ENCODE peak calls at places on chromosomes 6 and 20, in eight cellular contexts. K is GM20000; I is T1000; Z is stimulated activated CD4-positive, alpha-beta T cell treated with anti-CD3 and anti-CD28 coated beads, Interleukin-2, amount 100 ng/mL, for 48 hours; O is NCI-H226; X is OCI-LY7; P is Daoy; A is LoVo. Q is an unnamed sample.

GRCh38 chr6:160299559-160299958 is 40.9 kb upstream of the SLC22A2 start:
- DNase-seq in K (no peak), I (no peak), Z (no peak), O (no peak), X (no peak), P (no peak), A (no peak), Q (no peak)

GRCh38 chr6:150267686-150268561 is 100.9 kb upstream of the IYD start:
- DNase-seq in K (no peak), I (no peak), Z (no peak), O (peak; percentile 87), X (no peak), P (peak; percentile 88), A (no peak), Q (no peak)

GRCh38 chr6:5787054-5787720 is 219.5 kb downstream of the NRN1 start:
- DNase-seq in K (no peak), I (no peak), Z (no peak), O (no peak), X (no peak), P (no peak), A (no peak), Q (no peak)

GRCh38 chr6:79421001-79421411 is 116.2 kb downstream of the LCA5 start:
- DNase-seq in K (no peak), I (no peak), Z (no peak), O (peak; percentile 93), X (no peak), P (no peak), A (no peak), Q (no peak)

GRCh38 chr6:18025591-18025990 is 38.2 kb upstream of the KIF13A start:
- DNase-seq in K (no peak), I (no peak), Z (no peak), O (no peak), X (no peak), P (no peak), A (no peak), Q (no peak)

GRCh38 chr6:170295519-170296422 is 4.9 kb upstream of the DLL1 start:
- DNase-seq in K (peak; percentile 81), I (peak; percentile 36), Z (no peak), O (no peak), X (peak; percentile 20), P (peak; percentile 61), A (peak; percentile 49), Q (peak; percentile 70)

GRCh38 chr20:38825571-38825900 is 20.0 kb downstream of the PPP1R16B start:
- DNase-seq in K (no peak), I (no peak), Z (no peak), O (no peak), X (no peak), P (no peak), A (no peak), Q (no peak)

GRCh38 chr6:2931055-2931454 is 27.9 kb upstream of the SERPINB9 start:
- DNase-seq in K (no peak), I (no peak), Z (no peak), O (no peak), X (no peak), P (no peak), A (no peak), Q (no peak)

GRCh38 chr6:158518196-158519127 is 41.4 kb upstream of the TMEM181 start:
- DNase-seq in K (peak; percentile 81), I (peak; percentile 66), Z (peak; percentile 37), O (peak; percentile 84), X (peak; percentile 87), P (peak; percentile 87), A (peak; percentile 81), Q (peak; percentile 72)

GRCh38 chr20:21156266-21156665 is 30.4 kb downstream of the KIZ start:
- DNase-seq in K (no peak), I (no peak), Z (no peak), O (peak; percentile 63), X (no peak), P (peak; percentile 9), A (no peak), Q (no peak)

GRCh38 chr6:136761227-136761922 is 30.9 kb downstream of the MAP3K5 start:
- DNase-seq in K (no peak), I (no peak), Z (no peak), O (no peak), X (peak; percentile 67), P (peak; percentile 17), A (no peak), Q (no peak)

GRCh38 chr6:7166410-7167293 is 58.9 kb downstream of the RREB1 start:
- DNase-seq in K (no peak), I (no peak), Z (no peak), O (no peak), X (no peak), P (peak; percentile 82), A (no peak), Q (no peak)

GRCh38 chr20:41360831-41361756 is 5.5 kb downstream of the EMILIN3 start:
- DNase-seq in K (no peak), I (no peak), Z (no peak), O (no peak), X (no peak), P (no peak), A (no peak), Q (no peak)

GRCh38 chr6:134683783-134684765 is 265.8 kb downstream of the ALDH8A1 start:
- DNase-seq in K (no peak), I (no peak), Z (no peak), O (no peak), X (no peak), P (no peak), A (no peak), Q (no peak)

GRCh38 chr6:74319292-74319691 is 623.3 kb downstream of the CD109 start:
- DNase-seq in K (no peak), I (no peak), Z (no peak), O (no peak), X (no peak), P (no peak), A (no peak), Q (no peak)

GRCh38 chr6:41966214-41966920 is 24.8 kb upstream of the CCND3 start:
- DNase-seq in K (no peak), I (no peak), Z (no peak), O (no peak), X (no peak), P (peak; percentile 35), A (no peak), Q (no peak)

GRCh38 chr20:37137547-37137946 is 41.6 kb upstream of the RPN2 start:
- DNase-seq in K (no peak), I (no peak), Z (no peak), O (no peak), X (no peak), P (no peak), A (no peak), Q (no peak)

GRCh38 chr6:21228411-21228810 is 365.1 kb upstream of the SOX4 start:
- DNase-seq in K (no peak), I (no peak), Z (no peak), O (no peak), X (no peak), P (no peak), A (no peak), Q (no peak)

GRCh38 chr6:42841844-42842584 is 37.4 kb upstream of the RPL7L1 start:
- DNase-seq in K (no peak), I (no peak), Z (no peak), O (no peak), X (no peak), P (no peak), A (no peak), Q (no peak)

GRCh38 chr6:136609878-136610706 is 59.9 kb upstream of the MAP7 start:
- DNase-seq in K (no peak), I (peak; percentile 49), Z (no peak), O (peak; percentile 99), X (no peak), P (peak; percentile 96), A (peak; percentile 95), Q (no peak)

GRCh38 chr6:4398806-4399205 is 263.4 kb upstream of the ECI2 start:
- DNase-seq in K (no peak), I (no peak), Z (no peak), O (no peak), X (no peak), P (no peak), A (no peak), Q (no peak)

GRCh38 chr20:50256577-50256976 is 65.9 kb downstream of the CEBPB start:
- DNase-seq in K (no peak), I (peak; percentile 53), Z (no peak), O (no peak), X (peak; percentile 7), P (peak; percentile 67), A (no peak), Q (no peak)

GRCh38 chr20:610130-611046 is at the start of gene TCF15:
- DNase-seq in K (peak; percentile 85), I (no peak), Z (no peak), O (no peak), X (no peak), P (peak; percentile 73), A (no peak), Q (peak; percentile 74)

GRCh38 chr6:85192186-85192585 is 257.7 kb upstream of the NT5E start:
- DNase-seq in K (no peak), I (peak; percentile 23), Z (no peak), O (peak; percentile 42), X (no peak), P (no peak), A (no peak), Q (no peak)

GRCh38 chr20:31712564-31713311 is 9.9 kb downstream of the BCL2L1 start:
- DNase-seq in K (no peak), I (peak; percentile 18), Z (no peak), O (peak; percentile 90), X (no peak), P (peak; percentile 93), A (peak; percentile 94), Q (no peak)

GRCh38 chr20:48594533-48594932 is 233.3 kb downstream of the PREX1 start:
- DNase-seq in K (no peak), I (no peak), Z (no peak), O (no peak), X (no peak), P (no peak), A (no peak), Q (no peak)

GRCh38 chr6:106356382-106356781 is 4.1 kb upstream of the CRYBG1 start:
- DNase-seq in K (no peak), I (no peak), Z (no peak), O (no peak), X (no peak), P (peak; percentile 10), A (no peak), Q (no peak)

GRCh38 chr6:95249176-95249575 is 328.2 kb upstream of the MANEA start:
- DNase-seq in K (no peak), I (no peak), Z (no peak), O (no peak), X (no peak), P (no peak), A (no peak), Q (no peak)